ENCODE peak calls at places on chromosomes 12 and 14, in nine cellular contexts. K, A, I, C, O, S, N, B and D are unnamed samples.
A peak's percentile ranks its signal among the peaks of the same experiment; 100 is the strongest.

GRCh38 chr12:93851245-93851665 is 174.1 kb downstream of the CRADD start:
- DNase-seq in I (peak; percentile 18), N (no peak), O (no peak), K (no peak), A (no peak), B (no peak), S (no peak), C (no peak), D (no peak)

GRCh38 chr14:80404413-80404812 is 193.1 kb upstream of the DIO2 start:
- DNase-seq in A (no peak), B (no peak), C (no peak), O (no peak), S (no peak), N (no peak), I (no peak), K (no peak), D (no peak)

GRCh38 chr12:74292351-74293194 is 245.1 kb upstream of the ATXN7L3B start:
- DNase-seq in B (no peak), S (peak; percentile 50), C (no peak), N (no peak), O (no peak), K (no peak), I (no peak), A (no peak), D (no peak)

GRCh38 chr12:106114084-106115068 is 24.4 kb downstream of the NUAK1 start:
- DNase-seq in O (no peak), C (no peak), B (no peak), S (no peak), K (no peak), A (no peak), N (no peak), I (no peak), D (no peak)

GRCh38 chr12:89636054-89636775 is 72.4 kb downstream of the ATP2B1 start:
- DNase-seq in A (no peak), N (no peak), B (no peak), O (no peak), K (no peak), I (no peak), C (no peak), S (no peak), D (peak; percentile 15)

GRCh38 chr14:101174980-101175606 is 271.6 kb upstream of the RTL1 start:
- DNase-seq in I (no peak), K (no peak), C (no peak), A (no peak), S (no peak), N (no peak), O (no peak), B (no peak), D (no peak)

GRCh38 chr12:19689226-19689625 is 249.9 kb downstream of the AEBP2 start:
- DNase-seq in B (no peak), S (peak; percentile 71), N (no peak), A (no peak), I (no peak), C (no peak), O (no peak), K (no peak), D (no peak)

GRCh38 chr12:75471928-75472865 is 8.4 kb upstream of the GLIPR1 start:
- DNase-seq in C (no peak), I (no peak), K (no peak), S (no peak), B (no peak), N (peak; percentile 53), O (no peak), A (no peak), D (no peak)